ENCODE peak calls at places on chromosomes 11 and 22, in seven cellular contexts. One of them, this sample, is unnamed.
A peak's percentile ranks its signal among the peaks of the same experiment; 100 is the strongest.

GRCh38 chr11:83078269-83078668 is 6.6 kb upstream of the RAB30 start:
- DNase-seq in amniotic stem cell: no peak
- DNase-seq in uterus: no peak
- DNase-seq in A172: no peak
- DNase-seq in WTC11: no peak
- DNase-seq in fibroblast of gingiva: no peak
- DNase-seq in RPMI7951: no peak
- DNase-seq in this sample: no peak

GRCh38 chr22:19807161-19807913 is 46.8 kb downstream of the TBX1 start:
- DNase-seq in RPMI7951: no peak
- DNase-seq in uterus: peak; percentile 13
- DNase-seq in fibroblast of gingiva: no peak
- DNase-seq in WTC11: peak; percentile 10
- DNase-seq in A172: no peak
- DNase-seq in amniotic stem cell: no peak
- DNase-seq in this sample: no peak

GRCh38 chr22:30909306-30909705 is 59.3 kb downstream of the MORC2 start:
- DNase-seq in RPMI7951: no peak
- DNase-seq in WTC11: no peak
- DNase-seq in uterus: no peak
- DNase-seq in fibroblast of gingiva: no peak
- DNase-seq in amniotic stem cell: no peak
- DNase-seq in A172: no peak
- DNase-seq in this sample: no peak

GRCh38 chr11:76910620-76911414 is 50.1 kb downstream of the ACER3 start:
- DNase-seq in fibroblast of gingiva: peak; percentile 83
- DNase-seq in RPMI7951: no peak
- DNase-seq in uterus: peak; percentile 55
- DNase-seq in amniotic stem cell: no peak
- DNase-seq in WTC11: peak; percentile 38
- DNase-seq in A172: no peak
- DNase-seq in this sample: no peak

GRCh38 chr11:6418199-6418957 is 516 bp downstream of the APBB1 start:
- DNase-seq in WTC11: peak; percentile 59
- DNase-seq in amniotic stem cell: no peak
- DNase-seq in A172: no peak
- DNase-seq in RPMI7951: no peak
- DNase-seq in uterus: peak; percentile 40
- DNase-seq in fibroblast of gingiva: no peak
- DNase-seq in this sample: peak; percentile 22

GRCh38 chr11:61912530-61912898 is 4.9 kb downstream of the RAB3IL1 start:
- DNase-seq in A172: no peak
- DNase-seq in fibroblast of gingiva: no peak
- DNase-seq in WTC11: peak; percentile 2
- DNase-seq in amniotic stem cell: no peak
- DNase-seq in uterus: peak; percentile 14
- DNase-seq in RPMI7951: no peak
- DNase-seq in this sample: no peak

GRCh38 chr11:100860318-100860896 is 173.3 kb downstream of the ARHGAP42 start:
- DNase-seq in RPMI7951: no peak
- DNase-seq in amniotic stem cell: no peak
- DNase-seq in A172: no peak
- DNase-seq in uterus: no peak
- DNase-seq in fibroblast of gingiva: no peak
- DNase-seq in WTC11: no peak
- DNase-seq in this sample: no peak

GRCh38 chr11:9858218-9858617 is 194.3 kb downstream of the SWAP70 start:
- DNase-seq in fibroblast of gingiva: no peak
- DNase-seq in RPMI7951: peak; percentile 49
- DNase-seq in uterus: no peak
- DNase-seq in WTC11: no peak
- DNase-seq in A172: no peak
- DNase-seq in amniotic stem cell: no peak
- DNase-seq in this sample: no peak

GRCh38 chr11:8838248-8838647 is 72.7 kb upstream of the AKIP1 start:
- DNase-seq in A172: peak; percentile 38
- DNase-seq in RPMI7951: peak; percentile 96
- DNase-seq in WTC11: no peak
- DNase-seq in uterus: no peak
- DNase-seq in fibroblast of gingiva: peak; percentile 90
- DNase-seq in amniotic stem cell: no peak
- DNase-seq in this sample: no peak

GRCh38 chr22:19596680-19597398 is 72.6 kb upstream of the CLDN5 start:
- DNase-seq in A172: no peak
- DNase-seq in WTC11: no peak
- DNase-seq in amniotic stem cell: no peak
- DNase-seq in RPMI7951: no peak
- DNase-seq in uterus: no peak
- DNase-seq in fibroblast of gingiva: no peak
- DNase-seq in this sample: no peak

GRCh38 chr11:82003671-82004148 is 730.0 kb downstream of the FAM181B start:
- DNase-seq in A172: peak; percentile 67
- DNase-seq in fibroblast of gingiva: peak; percentile 74
- DNase-seq in amniotic stem cell: no peak
- DNase-seq in RPMI7951: peak; percentile 52
- DNase-seq in WTC11: no peak
- DNase-seq in uterus: no peak
- DNase-seq in this sample: no peak

GRCh38 chr11:45110562-45110961 is 35.9 kb upstream of the PRDM11 start:
- DNase-seq in amniotic stem cell: peak; percentile 54
- DNase-seq in A172: peak; percentile 59
- DNase-seq in WTC11: no peak
- DNase-seq in fibroblast of gingiva: peak; percentile 63
- DNase-seq in uterus: peak; percentile 28
- DNase-seq in RPMI7951: peak; percentile 60
- DNase-seq in this sample: peak; percentile 57

GRCh38 chr22:39960791-39961746 is 872 bp downstream of the TMA7B start:
- DNase-seq in WTC11: no peak
- DNase-seq in RPMI7951: peak; percentile 98
- DNase-seq in A172: peak; percentile 81
- DNase-seq in uterus: no peak
- DNase-seq in fibroblast of gingiva: no peak
- DNase-seq in amniotic stem cell: no peak
- DNase-seq in this sample: peak; percentile 60

GRCh38 chr11:116072133-116072532 is 567.9 kb upstream of the CADM1 start:
- DNase-seq in RPMI7951: no peak
- DNase-seq in uterus: no peak
- DNase-seq in fibroblast of gingiva: no peak
- DNase-seq in WTC11: no peak
- DNase-seq in amniotic stem cell: no peak
- DNase-seq in A172: no peak
- DNase-seq in this sample: no peak

GRCh38 chr22:28783786-28784671 is 11.5 kb downstream of the CCDC117 start:
- DNase-seq in WTC11: no peak
- DNase-seq in amniotic stem cell: no peak
- DNase-seq in uterus: no peak
- DNase-seq in fibroblast of gingiva: no peak
- DNase-seq in A172: no peak
- DNase-seq in RPMI7951: no peak
- DNase-seq in this sample: no peak

GRCh38 chr22:17562906-17563870 is at the start of gene SLC25A18:
- DNase-seq in RPMI7951: no peak
- DNase-seq in fibroblast of gingiva: peak; percentile 14
- DNase-seq in A172: no peak
- DNase-seq in WTC11: no peak
- DNase-seq in uterus: peak; percentile 66
- DNase-seq in amniotic stem cell: no peak
- DNase-seq in this sample: no peak

GRCh38 chr22:41446057-41446501 is 522 bp downstream of the TOB2 start:
- DNase-seq in uterus: peak; percentile 44
- DNase-seq in A172: no peak
- DNase-seq in fibroblast of gingiva: no peak
- DNase-seq in amniotic stem cell: no peak
- DNase-seq in RPMI7951: peak; percentile 7
- DNase-seq in WTC11: peak; percentile 36
- DNase-seq in this sample: no peak